ENCODE peak calls at places on chromosomes 3 and 15, in eight cellular contexts. L is nephron progenitor cell, D is cardiac fibroblast, V is GM13976, E is SK-N-SH, H is WTC11, P is fibroblast of lung, B is brain microvascular endothelial cell. Q is an unnamed sample.

GRCh38 chr3:177827517-177828249 is 630.4 kb upstream of the TBL1XR1 start:
- DNase-seq in P (peak; percentile 92), L (no peak), D (peak; percentile 84), H (no peak), E (no peak), B (peak; percentile 73), V (no peak), Q (peak; percentile 77)

GRCh38 chr15:51491941-51492340 is 130.6 kb downstream of the DMXL2 start:
- DNase-seq in H (no peak), E (no peak), P (no peak), D (no peak), V (no peak), B (no peak), L (no peak), Q (no peak)

GRCh38 chr15:69805248-69805953 is 292.3 kb downstream of the TLE3 start:
- DNase-seq in L (no peak), B (no peak), E (no peak), H (no peak), P (no peak), V (no peak), D (no peak), Q (no peak)

GRCh38 chr3:105730973-105731372 is 137.8 kb downstream of the CBLB start:
- DNase-seq in B (no peak), L (no peak), D (no peak), V (no peak), E (no peak), H (no peak), P (peak; percentile 29), Q (no peak)

GRCh38 chr15:70160267-70160666 is 62.5 kb upstream of the TLE3 start:
- DNase-seq in P (no peak), L (no peak), D (peak; percentile 61), V (no peak), E (no peak), H (no peak), B (no peak), Q (no peak)

GRCh38 chr3:14925729-14926591 is 21.4 kb upstream of the NR2C2 start:
- DNase-seq in B (peak; percentile 56), P (peak; percentile 56), V (peak; percentile 67), L (peak; percentile 37), E (peak; percentile 70), H (no peak), D (peak; percentile 80), Q (peak; percentile 63)

GRCh38 chr15:40249477-40250303 is 10.8 kb downstream of the PAK6 start:
- DNase-seq in P (peak; percentile 63), E (peak; percentile 70), D (peak; percentile 25), L (no peak), H (peak; percentile 8), B (no peak), V (no peak), Q (no peak)

GRCh38 chr15:90598053-90598577 is 68.4 kb downstream of the CRTC3 start:
- DNase-seq in E (no peak), H (peak; percentile 50), B (no peak), V (peak; percentile 80), P (no peak), L (no peak), D (peak; percentile 14), Q (no peak)

GRCh38 chr3:182142928-182143327 is 431.2 kb downstream of the SOX2 start:
- DNase-seq in H (no peak), P (no peak), V (no peak), D (no peak), B (no peak), E (no peak), L (no peak), Q (no peak)

GRCh38 chr15:72203507-72203837 is 5.9 kb upstream of the GRAMD2A start:
- DNase-seq in B (peak; percentile 29), V (no peak), L (no peak), P (peak; percentile 88), D (peak; percentile 96), H (no peak), E (peak; percentile 71), Q (peak; percentile 86)

GRCh38 chr3:23649502-23649901 is 156.3 kb upstream of the UBE2E1 start:
- DNase-seq in B (no peak), L (no peak), D (no peak), E (no peak), P (no peak), V (no peak), H (no peak), Q (no peak)

GRCh38 chr15:25790003-25790660 is 73.0 kb downstream of the ATP10A start:
- DNase-seq in E (no peak), L (no peak), H (no peak), D (peak; percentile 74), B (peak; percentile 62), P (peak; percentile 89), V (no peak), Q (no peak)

GRCh38 chr3:177589921-177590336 is 392.6 kb upstream of the TBL1XR1 start:
- DNase-seq in H (no peak), P (peak; percentile 100), B (peak; percentile 84), L (peak; percentile 20), E (peak; percentile 16), V (peak; percentile 31), D (peak; percentile 93), Q (peak; percentile 97)

GRCh38 chr3:173774275-173774674 is 376.7 kb downstream of the NLGN1 start:
- DNase-seq in P (no peak), B (no peak), H (no peak), L (no peak), D (no peak), V (no peak), E (no peak), Q (no peak)

GRCh38 chr3:174439621-174440349 is 419.3 kb upstream of the NAALADL2 start:
- DNase-seq in P (peak; percentile 99), L (no peak), E (no peak), H (no peak), V (no peak), B (peak; percentile 88), D (peak; percentile 96), Q (peak; percentile 98)

GRCh38 chr3:21017115-21017852 is 733.7 kb downstream of the ZNF385D start:
- DNase-seq in E (no peak), B (no peak), V (no peak), H (peak; percentile 60), L (no peak), D (peak; percentile 2), P (no peak), Q (no peak)
- TF ChIP-seq CTCF in E (peak; percentile 42), B (peak; percentile 35), V (peak; percentile 7), H (peak; percentile 58), L (no peak), D (peak; percentile 10), P (peak; percentile 23), Q (no peak)

DNA sequence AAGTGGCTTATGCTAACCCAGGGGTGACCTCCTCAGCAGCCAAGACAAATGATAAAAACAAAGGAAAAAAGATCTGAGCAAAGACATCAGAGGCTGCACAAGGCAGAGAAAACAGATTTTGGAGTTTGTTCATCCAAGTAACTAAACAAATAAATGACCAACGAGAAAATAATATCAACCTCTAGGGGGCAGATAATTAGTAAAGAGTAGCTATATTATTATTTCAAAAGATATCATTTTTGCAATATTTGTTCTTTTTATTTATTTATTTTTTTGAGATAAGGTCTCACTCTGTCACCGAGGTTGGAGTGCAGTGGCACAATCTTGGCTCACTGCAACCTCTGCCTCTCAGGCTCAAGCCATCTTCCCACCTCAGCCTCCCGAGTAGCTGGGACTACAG is 101.8 kb downstream of the PCCB start:
- DNase-seq in L (no peak), D (no peak), V (no peak), H (no peak), E (no peak), B (no peak), P (no peak), Q (no peak)
- TF ChIP-seq CTCF in L (peak; percentile 21), D (no peak), V (no peak), H (no peak), E (peak; percentile 47), B (peak; percentile 7), P (no peak), Q (peak; percentile 3)

GRCh38 chr3:62632510-62633294 is 242.5 kb downstream of the CADPS start:
- DNase-seq in L (no peak), E (no peak), V (no peak), D (no peak), H (no peak), P (no peak), B (no peak), Q (no peak)
- TF ChIP-seq CTCF in L (no peak), E (peak; percentile 14), V (no peak), D (no peak), H (no peak), P (peak; percentile 31), B (peak; percentile 30), Q (no peak)

DNA sequence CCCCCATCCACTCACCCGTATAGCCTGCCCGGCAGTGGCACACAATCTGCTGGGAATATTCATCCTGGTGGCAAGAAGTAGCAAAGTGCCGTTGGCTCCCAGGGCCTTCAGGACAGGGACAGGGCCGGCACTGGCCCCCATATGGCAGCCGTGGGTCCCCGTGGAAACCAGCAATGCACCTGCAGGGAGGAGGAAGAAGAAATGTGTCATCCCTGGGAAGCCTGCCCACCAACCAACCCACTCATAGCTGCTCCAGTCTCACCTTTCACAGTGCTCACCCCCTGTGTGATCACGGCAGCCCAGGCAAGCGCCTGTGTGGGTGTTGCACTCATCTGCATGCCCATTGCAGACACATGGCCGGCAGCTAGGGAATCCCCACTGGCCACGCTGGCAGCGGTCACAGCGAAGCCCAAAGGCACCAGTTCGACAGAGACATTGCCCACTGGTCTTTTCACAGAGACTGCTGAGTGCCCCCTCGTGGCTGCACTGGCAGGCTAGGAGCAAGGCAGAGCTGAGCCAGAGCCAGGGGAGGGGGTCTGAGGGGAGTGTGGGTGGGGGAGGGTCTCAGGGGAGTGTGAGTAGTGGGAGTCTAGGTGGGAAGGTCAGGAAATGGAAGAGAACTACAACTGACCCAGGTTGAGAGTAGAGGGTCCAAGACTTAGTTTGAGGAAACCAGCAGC is 4.5 kb upstream of the USP19 start:
- DNase-seq in E (no peak), H (peak; percentile 26), D (no peak), L (peak; percentile 21), P (peak; percentile 20), V (no peak), B (no peak), Q (no peak)
- TF ChIP-seq CTCF in E (peak; percentile 25), H (no peak), D (no peak), L (no peak), P (peak; percentile 2), V (peak; percentile 22), B (peak; percentile 22), Q (peak; percentile 10)

Q was measured in astrocyte of the cerebellum.